ENCODE peak calls at places on chromosomes 7 and 10, in seven cellular contexts. T, Z, K, N, W, S and M are unnamed samples.

GRCh38 chr7:831596-832291 is 532 bp upstream of the SUN1 start:
- DNase-seq in T (no peak), Z (no peak), K (peak; percentile 93), N (peak; percentile 94), W (peak; percentile 93), S (no peak), M (no peak)

GRCh38 chr7:4079366-4079765 is 602.7 kb upstream of the FOXK1 start:
- DNase-seq in T (no peak), Z (no peak), K (no peak), N (no peak), W (no peak), S (no peak), M (no peak)

GRCh38 chr10:6737758-6738463 is 157.8 kb upstream of the PRKCQ start:
- DNase-seq in T (no peak), Z (no peak), K (peak; percentile 56), N (peak; percentile 77), W (peak; percentile 69), S (no peak), M (no peak)

GRCh38 chr10:97234403-97234802 is 48.6 kb upstream of the SLIT1 start:
- DNase-seq in T (peak; percentile 20), Z (no peak), K (peak; percentile 33), N (peak; percentile 64), W (peak; percentile 62), S (no peak), M (no peak)

GRCh38 chr7:123747620-123748141 is 1.1 kb downstream of the WASL start:
- DNase-seq in T (peak; percentile 22), Z (peak; percentile 68), K (peak; percentile 95), N (peak; percentile 88), W (peak; percentile 86), S (peak; percentile 38), M (peak; percentile 58)

GRCh38 chr10:121411006-121411405 is 187.2 kb downstream of the FGFR2 start:
- DNase-seq in T (no peak), Z (no peak), K (no peak), N (no peak), W (no peak), S (no peak), M (no peak)

GRCh38 chr7:73573791-73574190 is 4.6 kb downstream of the TBL2 start:
- DNase-seq in T (no peak), Z (no peak), K (no peak), N (no peak), W (no peak), S (no peak), M (no peak)

GRCh38 chr7:113085781-113086390 is 741 bp downstream of the GPR85 start:
- DNase-seq in T (no peak), Z (no peak), K (peak; percentile 48), N (peak; percentile 23), W (peak; percentile 3), S (no peak), M (no peak)

GRCh38 chr10:22317121-22317370 is 858 bp downstream of the COMMD3 start:
- DNase-seq in T (no peak), Z (peak; percentile 48), K (no peak), N (no peak), W (no peak), S (no peak), M (no peak)

GRCh38 chr7:33050425-33051318 is 11.9 kb downstream of the NT5C3A start:
- DNase-seq in T (no peak), Z (no peak), K (peak; percentile 41), N (peak; percentile 59), W (peak; percentile 84), S (no peak), M (no peak)

GRCh38 chr10:20993387-20994170 is 96.5 kb upstream of the NEBL start:
- DNase-seq in T (no peak), Z (no peak), K (peak; percentile 79), N (no peak), W (no peak), S (no peak), M (no peak)

GRCh38 chr7:151866761-151867650 is 9.9 kb downstream of the PRKAG2 start:
- DNase-seq in T (no peak), Z (no peak), K (no peak), N (no peak), W (no peak), S (no peak), M (no peak)

GRCh38 chr7:53315986-53316385 is 280.6 kb downstream of the POM121L12 start:
- DNase-seq in T (no peak), Z (no peak), K (peak; percentile 2), N (no peak), W (peak; percentile 9), S (peak; percentile 29), M (peak; percentile 25)

GRCh38 chr7:48042216-48042615 is 6.9 kb downstream of the C7orf57 start:
- DNase-seq in T (no peak), Z (no peak), K (peak; percentile 46), N (peak; percentile 7), W (peak; percentile 23), S (no peak), M (no peak)

GRCh38 chr7:93910076-93910994 is 4.0 kb downstream of the GNGT1 start:
- DNase-seq in T (no peak), Z (no peak), K (peak; percentile 86), N (peak; percentile 84), W (peak; percentile 86), S (no peak), M (no peak)

GRCh38 chr7:55060690-55061414 is 42.0 kb downstream of the EGFR start:
- DNase-seq in T (no peak), Z (no peak), K (peak; percentile 78), N (peak; percentile 78), W (no peak), S (no peak), M (peak; percentile 55)

GRCh38 chr10:79098061-79098460 is 29.3 kb downstream of the ZMIZ1 start:
- DNase-seq in T (no peak), Z (no peak), K (no peak), N (no peak), W (no peak), S (no peak), M (no peak)

GRCh38 chr7:30845426-30846135 is 66.1 kb upstream of the AQP1 start:
- DNase-seq in T (no peak), Z (no peak), K (peak; percentile 57), N (peak; percentile 65), W (peak; percentile 63), S (peak; percentile 52), M (peak; percentile 79)

GRCh38 chr7:18889436-18889835 is 228.0 kb downstream of the TWIST1 start:
- DNase-seq in T (no peak), Z (no peak), K (no peak), N (no peak), W (peak; percentile 51), S (no peak), M (no peak)

GRCh38 chr10:96488161-96488935 is 25.4 kb downstream of the TLL2 start:
- DNase-seq in T (no peak), Z (no peak), K (peak; percentile 58), N (peak; percentile 8), W (no peak), S (no peak), M (no peak)

GRCh38 chr7:37284285-37284684 is 164.4 kb downstream of the ELMO1 start:
- DNase-seq in T (no peak), Z (no peak), K (no peak), N (no peak), W (no peak), S (no peak), M (no peak)

GRCh38 chr7:37281368-37282092 is 167.1 kb downstream of the ELMO1 start:
- DNase-seq in T (no peak), Z (no peak), K (no peak), N (no peak), W (no peak), S (no peak), M (no peak)

GRCh38 chr7:37283701-37284100 is 165.0 kb downstream of the ELMO1 start:
- DNase-seq in T (no peak), Z (no peak), K (no peak), N (no peak), W (no peak), S (no peak), M (no peak)

GRCh38 chr7:37282093-37282444 is 166.6 kb downstream of the ELMO1 start:
- DNase-seq in T (no peak), Z (no peak), K (no peak), N (no peak), W (no peak), S (no peak), M (no peak)

DNA sequence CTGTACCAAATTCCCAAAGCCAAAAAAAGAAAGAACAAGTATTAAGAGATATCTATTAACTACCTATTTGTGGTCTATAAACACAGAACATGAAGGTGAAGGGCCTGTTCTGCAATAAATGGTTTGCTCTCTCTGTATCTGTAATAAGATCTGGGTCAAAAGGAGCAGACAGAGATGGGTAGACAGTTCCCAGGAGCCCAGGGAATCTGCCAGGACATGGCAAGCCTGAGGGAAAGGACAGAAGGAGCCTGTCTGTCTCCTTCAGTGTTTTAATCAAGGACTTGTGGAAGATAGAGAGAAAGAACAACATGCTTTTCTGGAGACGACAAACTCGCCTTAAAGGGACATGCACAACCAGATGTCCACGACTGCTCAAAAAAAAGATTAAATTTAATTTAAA is 165.7 kb downstream of the ELMO1 start:
- DNase-seq in T (no peak), Z (no peak), K (no peak), N (no peak), W (no peak), S (no peak), M (no peak)
- H3K4me1 ChIP-seq in T (peaks cover 4% of the 10 kb centered on the region), Z (no peaks in the 10 kb centered on the region), K (no peaks in the 10 kb centered on the region), N (no peaks in the 10 kb centered on the region), W (peaks cover 8% of the 10 kb centered on the region), S (peaks cover 66% of the 10 kb centered on the region), M (peaks cover 18% of the 10 kb centered on the region)

DNA sequence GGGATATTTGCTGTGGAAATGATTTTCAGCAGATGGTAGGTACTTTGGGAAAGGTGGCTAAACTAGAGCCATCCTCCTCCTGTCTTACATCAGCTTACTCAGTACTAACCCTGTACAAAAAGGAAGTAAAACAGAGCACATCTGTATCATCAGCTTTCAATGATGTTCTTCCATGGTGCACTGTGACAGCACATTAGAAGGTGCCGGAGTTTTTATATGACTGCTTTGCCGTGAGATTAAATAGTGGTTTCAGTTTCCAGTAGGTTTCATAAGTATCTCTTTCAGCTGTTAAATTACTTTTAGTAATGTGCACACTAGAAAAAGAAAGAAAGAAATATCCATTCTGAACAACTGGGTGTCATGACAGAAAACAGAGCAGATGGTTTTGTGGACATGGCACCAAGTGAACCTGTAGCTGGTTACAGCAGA is 86.5 kb downstream of the ARID5B start:
- DNase-seq in T (no peak), Z (no peak), K (no peak), N (peak; percentile 29), W (no peak), S (no peak), M (no peak)
- H3K4me3 ChIP-seq in T (no peak overlapping the region), Z (no peak overlapping the region), K (peak overlapping the region; percentile 3), N (no peak overlapping the region), W (no peak overlapping the region), S (peak overlapping the region; percentile 27), M (no peak overlapping the region)

GRCh38 chr7:27108390-27109127 is 6.1 kb upstream of the HOXA2 start:
- DNase-seq in T (no peak), Z (peak; percentile 63), K (peak; percentile 88), N (peak; percentile 88), W (peak; percentile 72), S (no peak), M (peak; percentile 82)
- H3K4me1 ChIP-seq in T (peaks cover 6% of the 10 kb centered on the region), Z (peaks cover 10% of the 10 kb centered on the region), K (peaks cover 32% of the 10 kb centered on the region), N (peaks cover 43% of the 10 kb centered on the region), W (peaks cover 93% of the 10 kb centered on the region), S (peaks cover 21% of the 10 kb centered on the region), M (no peaks in the 10 kb centered on the region)

GRCh38 chr7:64807731-64808365 is 13.6 kb downstream of the ZNF138 start:
- DNase-seq in T (no peak), Z (no peak), K (no peak), N (no peak), W (no peak), S (no peak), M (no peak)

GRCh38 chr7:64802699-64803098 is 8.5 kb downstream of the ZNF138 start:
- DNase-seq in T (no peak), Z (no peak), K (no peak), N (no peak), W (no peak), S (no peak), M (no peak)
- H3K4me3 ChIP-seq in T (no peak overlapping the region), Z (no peak overlapping the region), K (no peak overlapping the region), N (no peak overlapping the region), W (no peak overlapping the region), S (no peak overlapping the region), M (no peak overlapping the region)